ENCODE peak calls at places on chromosome 17, in eight cellular contexts. E is body of pancreas, B is tibial artery, S is stomach, O is IMR-90, P is heart left ventricle, U is BE2C, I is mammary epithelial cell. G is an unnamed sample.
A peak's percentile ranks its signal among the peaks of the same experiment; 100 is the strongest.

GRCh38 chr17:75277664-75278071 is 6.6 kb upstream of the MIF4GD start:
- DNase-seq in E (no peak), B (no peak), S (no peak), O (peak; percentile 32), P (no peak), U (no peak), I (no peak), G (no peak)

GRCh38 chr17:58513391-58513912 is 986 bp downstream of the MTMR4 start:
- DNase-seq in E (no peak), B (no peak), S (no peak), O (no peak), P (no peak), U (no peak), I (no peak), G (no peak)

GRCh38 chr17:30556374-30557332 is 79.4 kb downstream of the GOSR1 start:
- DNase-seq in E (no peak), B (peak; percentile 60), S (peak; percentile 20), O (no peak), P (no peak), U (no peak), I (no peak), G (no peak)

GRCh38 chr17:12021604-12022003 is 927 bp downstream of the MAP2K4 start:
- DNase-seq in E (no peak), B (no peak), S (no peak), O (no peak), P (no peak), U (no peak), I (no peak), G (no peak)

GRCh38 chr17:20805751-20806150 is 226.2 kb downstream of the CDRT15L2 start:
- DNase-seq in E (no peak), B (no peak), S (no peak), O (no peak), P (no peak), U (no peak), I (no peak), G (no peak)

GRCh38 chr17:10435096-10435495 is 13.3 kb upstream of the MYH8 start:
- DNase-seq in E (no peak), B (no peak), S (no peak), O (no peak), P (no peak), U (no peak), I (no peak), G (no peak)

GRCh38 chr17:39153541-39154111 is 2.2 kb upstream of the PLXDC1 start:
- DNase-seq in E (peak; percentile 89), B (peak; percentile 96), S (peak; percentile 95), O (peak; percentile 88), P (peak; percentile 94), U (peak; percentile 85), I (peak; percentile 78), G (peak; percentile 92)

GRCh38 chr17:50805486-50805885 is 29.9 kb upstream of the WFIKKN2 start:
- DNase-seq in E (peak; percentile 88), B (no peak), S (no peak), O (no peak), P (no peak), U (no peak), I (no peak), G (no peak)

GRCh38 chr17:44219126-44219635 is 294 bp downstream of the UBTF start:
- DNase-seq in E (peak; percentile 69), B (peak; percentile 78), S (peak; percentile 71), O (peak; percentile 65), P (peak; percentile 70), U (peak; percentile 80), I (peak; percentile 70), G (no peak)

GRCh38 chr17:40247926-40248495 is 28.9 kb downstream of the WIPF2 start:
- DNase-seq in E (no peak), B (no peak), S (no peak), O (no peak), P (no peak), U (no peak), I (no peak), G (no peak)
- H3K4me1 ChIP-seq in E (peaks cover 31% of the 10 kb centered on the region), B (no peaks in the 10 kb centered on the region), S (peaks cover 45% of the 10 kb centered on the region), O (peaks cover 3% of the 10 kb centered on the region), P (peaks cover 43% of the 10 kb centered on the region), U (peaks cover 10% of the 10 kb centered on the region), I (peaks cover 11% of the 10 kb centered on the region), G (peaks cover 41% of the 10 kb centered on the region)

GRCh38 chr17:2176484-2177175 is 121.7 kb downstream of the HIC1 start:
- DNase-seq in E (no peak), B (no peak), S (no peak), O (no peak), P (no peak), U (no peak), I (no peak), G (peak; percentile 33)
- H3K4me1 ChIP-seq in E (peaks cover 62% of the 10 kb centered on the region), B (peaks cover 7% of the 10 kb centered on the region), S (peaks cover 100% of the 10 kb centered on the region), O (peaks cover 67% of the 10 kb centered on the region), P (peaks cover 98% of the 10 kb centered on the region), U (peaks cover 12% of the 10 kb centered on the region), I (peaks cover 56% of the 10 kb centered on the region), G (peaks cover 99% of the 10 kb centered on the region)

GRCh38 chr17:7440823-7441174 is 1.5 kb downstream of the FGF11 start:
- DNase-seq in E (no peak), B (no peak), S (no peak), O (no peak), P (peak; percentile 51), U (peak; percentile 56), I (peak; percentile 45), G (peak; percentile 61)
- H3K4me1 ChIP-seq in E (peaks cover 54% of the 10 kb centered on the region), B (peaks cover 5% of the 10 kb centered on the region), S (peaks cover 66% of the 10 kb centered on the region), O (peaks cover 22% of the 10 kb centered on the region), P (peaks cover 66% of the 10 kb centered on the region), U (no peaks in the 10 kb centered on the region), I (peaks cover 73% of the 10 kb centered on the region), G (peaks cover 61% of the 10 kb centered on the region)

GRCh38 chr17:77182205-77182604 is 41.4 kb downstream of the SEC14L1 start:
- DNase-seq in E (no peak), B (no peak), S (no peak), O (no peak), P (no peak), U (no peak), I (no peak), G (no peak)
- H3K4me1 ChIP-seq in E (peaks cover 50% of the 10 kb centered on the region), B (no peaks in the 10 kb centered on the region), S (peaks cover 85% of the 10 kb centered on the region), O (peaks cover 11% of the 10 kb centered on the region), P (peaks cover 77% of the 10 kb centered on the region), U (peaks cover 25% of the 10 kb centered on the region), I (peaks cover 36% of the 10 kb centered on the region), G (peaks cover 68% of the 10 kb centered on the region)

DNA sequence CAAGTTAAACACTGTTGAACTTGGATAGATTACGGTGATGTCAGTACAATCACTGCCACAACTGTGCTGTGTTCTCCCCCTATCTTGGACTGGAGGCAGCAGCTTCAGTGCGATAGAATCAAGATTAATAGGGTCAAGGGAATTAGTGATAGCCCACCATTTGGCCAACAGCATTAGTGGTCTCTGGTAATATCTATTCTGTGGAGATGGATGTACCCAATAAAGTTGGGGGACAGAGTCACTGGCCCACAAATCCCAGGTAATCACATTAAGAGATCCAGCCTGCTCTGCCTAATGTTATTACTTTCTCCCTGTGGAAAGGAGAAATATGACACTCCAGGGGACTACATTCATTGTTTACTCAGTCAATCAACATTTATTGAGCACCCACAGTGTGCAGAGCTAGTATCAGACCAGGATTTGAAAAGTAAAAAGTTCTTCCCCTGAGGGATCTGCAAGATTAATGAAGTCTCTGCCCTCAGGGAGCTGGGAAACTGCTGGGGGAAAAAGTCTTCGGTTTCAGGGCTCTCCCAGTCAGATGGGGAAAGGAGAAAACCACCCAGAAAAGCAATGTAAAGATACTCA is 23.6 kb upstream of the ATP5MC1 start:
- DNase-seq in E (no peak), B (no peak), S (no peak), O (no peak), P (no peak), U (no peak), I (no peak), G (no peak)
- H3K4me1 ChIP-seq in E (peaks cover 21% of the 10 kb centered on the region), B (no peaks in the 10 kb centered on the region), S (peaks cover 43% of the 10 kb centered on the region), O (no peaks in the 10 kb centered on the region), P (peaks cover 38% of the 10 kb centered on the region), U (no peaks in the 10 kb centered on the region), I (no peaks in the 10 kb centered on the region), G (peaks cover 47% of the 10 kb centered on the region)

G was measured in heart right ventricle.